ENCODE peak calls at places on chromosome 15, in four cellular contexts. One of them, this sample, is unnamed.

GRCh38 chr15:81779181-81779580 is 266.6 kb downstream of the MEX3B start:
- DNase-seq in psoas muscle: no peak
- DNase-seq in cardiac muscle cell: no peak
- DNase-seq in Peyer's patch: no peak
- DNase-seq in this sample: no peak

GRCh38 chr15:61702224-61703120 is 357.8 kb downstream of the VPS13C start:
- DNase-seq in psoas muscle: peak; percentile 48
- DNase-seq in cardiac muscle cell: no peak
- DNase-seq in Peyer's patch: no peak
- DNase-seq in this sample: no peak

GRCh38 chr15:85614059-85614458 is 180.7 kb downstream of the KLHL25 start:
- DNase-seq in psoas muscle: no peak
- DNase-seq in cardiac muscle cell: no peak
- DNase-seq in Peyer's patch: no peak
- DNase-seq in this sample: no peak

GRCh38 chr15:33913459-33913858 is 54.8 kb upstream of the CHRM5 start:
- DNase-seq in psoas muscle: no peak
- DNase-seq in cardiac muscle cell: no peak
- DNase-seq in Peyer's patch: no peak
- DNase-seq in this sample: no peak

GRCh38 chr15:50431204-50431603 is 7.0 kb downstream of the USP8 start:
- DNase-seq in psoas muscle: no peak
- DNase-seq in cardiac muscle cell: no peak
- DNase-seq in Peyer's patch: no peak
- DNase-seq in this sample: no peak

GRCh38 chr15:64213646-64214045 is 50.8 kb upstream of the PPIB start:
- DNase-seq in psoas muscle: no peak
- DNase-seq in cardiac muscle cell: no peak
- DNase-seq in Peyer's patch: no peak
- DNase-seq in this sample: no peak

GRCh38 chr15:25766421-25766820 is 96.7 kb downstream of the ATP10A start:
- DNase-seq in psoas muscle: no peak
- DNase-seq in cardiac muscle cell: no peak
- DNase-seq in Peyer's patch: no peak
- DNase-seq in this sample: no peak

GRCh38 chr15:98794211-98794610 is 145.9 kb downstream of the IGF1R start:
- DNase-seq in psoas muscle: no peak
- DNase-seq in cardiac muscle cell: no peak
- DNase-seq in Peyer's patch: no peak
- DNase-seq in this sample: no peak

GRCh38 chr15:50247819-50248650 is 17.5 kb downstream of the HDC start:
- DNase-seq in psoas muscle: no peak
- DNase-seq in cardiac muscle cell: no peak
- DNase-seq in Peyer's patch: peak; percentile 72
- DNase-seq in this sample: no peak

GRCh38 chr15:56994280-56994679 is 75.8 kb downstream of the TCF12 start:
- DNase-seq in psoas muscle: no peak
- DNase-seq in cardiac muscle cell: no peak
- DNase-seq in Peyer's patch: no peak
- DNase-seq in this sample: no peak
- TF ChIP-seq CTCF in psoas muscle: no peak
- TF ChIP-seq CTCF in cardiac muscle cell: no peak
- TF ChIP-seq CTCF in Peyer's patch: no peak
- TF ChIP-seq CTCF in this sample: no peak

DNA sequence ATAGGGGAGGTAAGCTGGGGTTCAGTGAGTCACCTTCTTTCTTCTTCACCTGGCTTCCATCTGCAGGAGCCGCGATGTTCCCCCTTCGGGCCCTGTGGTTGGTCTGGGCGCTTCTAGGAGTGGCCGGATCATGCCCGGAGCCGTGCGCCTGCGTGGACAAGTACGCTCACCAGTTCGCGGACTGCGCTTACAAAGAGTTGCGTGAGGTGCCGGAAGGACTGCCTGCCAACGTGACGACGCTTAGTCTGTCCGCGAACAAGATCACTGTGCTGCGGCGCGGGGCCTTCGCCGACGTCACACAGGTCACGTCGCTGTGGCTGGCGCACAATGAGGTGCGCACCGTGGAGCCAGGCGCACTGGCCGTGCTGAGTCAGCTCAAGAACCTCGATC is 2.3 kb downstream of the ISLR2 start:
- DNase-seq in psoas muscle: no peak
- DNase-seq in cardiac muscle cell: no peak
- DNase-seq in Peyer's patch: no peak
- DNase-seq in this sample: peak; percentile 37
- H3K4me3 ChIP-seq in psoas muscle: no peak overlapping the region
- H3K4me3 ChIP-seq in cardiac muscle cell: no peak overlapping the region
- H3K4me3 ChIP-seq in Peyer's patch: no peak overlapping the region
- H3K4me3 ChIP-seq in this sample: no peak overlapping the region

GRCh38 chr15:45407786-45408185 is 29.4 kb upstream of the GATM start:
- DNase-seq in psoas muscle: no peak
- DNase-seq in cardiac muscle cell: no peak
- DNase-seq in Peyer's patch: no peak
- DNase-seq in this sample: no peak
- H3K36me3 ChIP-seq in psoas muscle: peaks cover 8% of the 10 kb centered on the region
- H3K36me3 ChIP-seq in cardiac muscle cell: peaks cover 52% of the 10 kb centered on the region
- H3K36me3 ChIP-seq in Peyer's patch: peaks cover 65% of the 10 kb centered on the region
- H3K36me3 ChIP-seq in this sample: peaks cover 7% of the 10 kb centered on the region

DNA sequence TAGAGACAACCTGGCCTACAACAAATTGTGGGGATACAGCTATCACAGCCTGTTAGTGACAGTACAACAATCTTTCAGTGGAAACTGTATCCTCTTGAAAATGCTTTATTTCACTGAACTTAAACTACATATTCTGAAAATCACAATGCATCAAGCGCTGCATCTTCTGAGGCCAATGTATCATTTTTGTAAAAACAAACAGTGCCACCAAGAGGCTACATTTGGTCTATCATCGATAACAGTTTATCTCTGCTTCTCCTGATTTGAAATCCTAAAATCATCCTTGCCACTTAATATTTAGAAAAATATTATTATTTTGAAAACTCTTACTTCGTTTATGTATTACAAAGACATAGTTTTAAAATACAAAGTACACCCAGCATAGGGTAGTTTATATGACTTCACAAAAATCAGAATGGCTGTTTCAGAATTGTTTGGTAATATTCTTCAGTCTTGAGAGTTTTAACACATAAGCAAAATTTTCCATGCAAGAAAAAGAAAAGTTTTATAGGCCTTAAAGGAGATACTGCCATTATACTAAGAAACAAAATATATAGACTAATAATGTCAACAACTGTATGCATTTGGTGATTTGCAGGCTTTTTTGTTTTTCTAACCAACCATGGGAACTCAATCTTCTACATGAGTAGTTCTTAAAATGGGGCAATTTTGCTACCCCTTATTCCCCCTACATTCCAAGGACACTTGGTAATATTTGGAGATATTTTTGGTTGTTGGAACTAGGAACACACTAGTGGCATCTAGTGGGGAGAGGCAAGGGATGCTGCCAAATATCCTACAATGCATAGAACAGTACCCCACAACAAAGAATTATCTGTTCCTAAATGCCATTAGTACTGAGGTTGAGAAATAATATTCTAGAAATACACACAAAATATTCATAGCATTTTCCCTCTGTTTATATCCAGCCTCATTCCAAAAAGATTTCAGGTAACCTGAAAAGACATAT is 42.3 kb downstream of the WDR72 start:
- DNase-seq in psoas muscle: no peak
- DNase-seq in cardiac muscle cell: no peak
- DNase-seq in Peyer's patch: no peak
- DNase-seq in this sample: no peak
- TF ChIP-seq CTCF in psoas muscle: peak; percentile 34
- TF ChIP-seq CTCF in cardiac muscle cell: no peak
- TF ChIP-seq CTCF in Peyer's patch: no peak
- TF ChIP-seq CTCF in this sample: peak; percentile 13

GRCh38 chr15:52786436-52787122 is 3.6 kb downstream of the ONECUT1 start:
- DNase-seq in psoas muscle: no peak
- DNase-seq in cardiac muscle cell: no peak
- DNase-seq in Peyer's patch: no peak
- DNase-seq in this sample: no peak
- H3K4me3 ChIP-seq in psoas muscle: no peak overlapping the region
- H3K4me3 ChIP-seq in cardiac muscle cell: no peak overlapping the region
- H3K4me3 ChIP-seq in Peyer's patch: no peak overlapping the region
- H3K4me3 ChIP-seq in this sample: no peak overlapping the region